ENCODE peak calls at places on chromosome 1, in nine cellular contexts. C is right atrium auricular region; T is CD8-positive, alpha-beta T cell; L is uterus; X is endodermal cell; S is body of pancreas; J is fibroblast of lung; P is A549; K is lower lobe of right lung. H is an unnamed sample.
A peak's percentile ranks its signal among the peaks of the same experiment; 100 is the strongest.

GRCh38 chr1:235923466-235924008 is 56.8 kb upstream of the LYST start:
- DNase-seq in S (no peak), K (no peak), J (no peak), T (peak; percentile 14), X (no peak), P (no peak), C (no peak), L (no peak), H (no peak)

GRCh38 chr1:6967431-6968079 is 182.3 kb downstream of the CAMTA1 start:
- DNase-seq in S (no peak), T (no peak), C (no peak), J (peak; percentile 36), K (no peak), X (no peak), P (no peak), L (no peak), H (no peak)

GRCh38 chr1:178607718-178608408 is 95.0 kb downstream of the TEX35 start:
- DNase-seq in S (no peak), T (no peak), L (no peak), X (no peak), P (no peak), K (no peak), J (peak; percentile 56), C (no peak), H (no peak)

GRCh38 chr1:170885551-170885950 is 49.8 kb upstream of the MROH9 start:
- DNase-seq in K (no peak), J (peak; percentile 20), X (no peak), C (no peak), L (no peak), T (no peak), S (no peak), P (no peak), H (no peak)

GRCh38 chr1:99963041-99963795 is 6.6 kb upstream of the SLC35A3 start:
- DNase-seq in T (no peak), C (no peak), L (no peak), K (no peak), X (no peak), S (no peak), P (no peak), J (peak; percentile 68), H (no peak)

GRCh38 chr1:82485591-82486369 is 685.0 kb downstream of the ADGRL2 start:
- DNase-seq in T (no peak), S (peak; percentile 33), J (peak; percentile 52), L (no peak), X (peak; percentile 78), K (no peak), C (no peak), P (no peak), H (no peak)

GRCh38 chr1:43059640-43060574 is 101.2 kb upstream of the SLC2A1 start:
- DNase-seq in K (no peak), T (no peak), J (peak; percentile 7), L (no peak), P (no peak), S (no peak), X (peak; percentile 17), C (no peak), H (no peak)

GRCh38 chr1:41668967-41669366 is 184.5 kb upstream of the EDN2 start:
- DNase-seq in S (no peak), C (no peak), J (no peak), K (no peak), L (no peak), P (no peak), X (no peak), T (no peak), H (no peak)

DNA sequence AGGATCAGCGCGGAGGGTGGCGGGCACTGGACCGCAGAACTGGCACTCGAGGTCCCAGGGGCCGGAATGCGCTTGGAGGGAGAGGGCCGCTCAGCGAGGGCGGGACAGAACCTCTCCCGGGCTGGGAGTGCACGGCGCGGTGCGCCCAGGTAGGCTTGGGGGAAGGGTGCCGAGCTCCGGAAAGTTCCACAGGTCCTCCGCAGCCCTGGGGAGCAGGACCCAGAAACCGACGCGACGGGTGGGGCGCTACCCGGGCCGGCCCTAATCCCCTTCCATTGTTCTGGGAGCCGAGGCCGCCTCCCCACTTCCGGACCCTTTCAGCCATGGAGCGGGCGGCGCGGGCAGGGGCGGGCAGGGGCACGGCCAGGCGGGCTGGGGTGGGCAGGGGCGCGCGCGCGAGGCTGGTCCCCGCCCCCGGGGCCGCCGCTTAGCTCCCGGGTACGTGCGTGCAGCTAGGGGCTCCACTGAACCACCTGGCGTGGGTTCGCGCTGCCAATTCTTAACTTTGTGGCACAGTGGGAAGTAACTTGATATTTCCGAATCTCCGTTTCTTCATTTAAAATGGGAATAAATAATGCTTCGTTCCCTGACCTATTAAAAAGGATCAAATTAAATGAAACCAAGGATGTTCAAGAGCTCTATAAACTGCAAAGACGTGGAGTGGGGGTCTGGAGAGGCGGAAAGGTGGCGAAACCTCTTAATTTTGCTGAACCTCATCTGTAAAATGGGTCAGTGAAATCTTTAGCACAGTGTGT is 20.7 kb downstream of the LGR6 start:
- DNase-seq in L (no peak), S (no peak), K (no peak), J (no peak), T (no peak), X (peak; percentile 83), C (no peak), P (no peak), H (no peak)
- H3K4me3 ChIP-seq in L (no peak overlapping the region), S (no peak overlapping the region), K (peak overlapping the region; percentile 34), J (no peak overlapping the region), T (no peak overlapping the region), X (peak overlapping the region; percentile 73), C (peak overlapping the region; percentile 40), P (peak overlapping the region; percentile 37), H (no peak overlapping the region)

GRCh38 chr1:158285756-158286241 is 3.9 kb upstream of the CD1C start:
- DNase-seq in T (no peak), S (peak; percentile 74), L (no peak), P (no peak), J (no peak), C (peak; percentile 66), K (peak; percentile 79), X (no peak), H (no peak)

GRCh38 chr1:158289722-158290570 is at the start of gene CD1C:
- DNase-seq in K (no peak), L (no peak), J (no peak), S (no peak), X (no peak), T (no peak), P (no peak), C (no peak), H (no peak)

GRCh38 chr1:158283965-158284364 is 5.8 kb upstream of the CD1C start:
- DNase-seq in X (no peak), K (no peak), T (no peak), L (no peak), S (no peak), P (no peak), J (no peak), C (no peak), H (no peak)

GRCh38 chr1:158286966-158287365 is 2.8 kb upstream of the CD1C start:
- DNase-seq in K (no peak), P (no peak), L (no peak), X (no peak), J (no peak), S (no peak), T (no peak), C (no peak), H (no peak)

DNA sequence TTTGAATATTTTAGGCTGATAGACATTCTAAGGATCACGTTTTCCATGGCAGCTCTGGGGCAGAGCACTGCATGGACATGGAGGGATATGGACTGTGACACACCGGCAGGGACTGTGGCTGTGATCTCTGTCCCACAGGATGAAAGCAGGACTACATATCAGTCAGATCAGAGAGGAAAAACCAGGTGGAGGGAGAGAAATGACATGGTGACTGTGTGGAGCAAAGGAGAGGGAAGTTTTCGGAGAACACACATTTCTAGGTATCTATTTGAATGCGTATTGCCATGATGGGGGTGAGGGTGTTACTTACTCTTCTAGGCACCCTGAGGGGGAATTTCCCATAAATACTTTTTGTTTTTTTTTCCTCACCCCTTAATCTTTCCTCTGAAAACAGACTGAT is 3.2 kb upstream of the CD1C start:
- DNase-seq in J (no peak), P (no peak), S (no peak), L (no peak), T (no peak), C (no peak), K (no peak), X (no peak), H (no peak)
- H3K4me1 ChIP-seq in J (no peaks in the 10 kb centered on the region), P (no peaks in the 10 kb centered on the region), S (no peaks in the 10 kb centered on the region), L (no peaks in the 10 kb centered on the region), T (no peaks in the 10 kb centered on the region), C (no peaks in the 10 kb centered on the region), K (no peaks in the 10 kb centered on the region), X (peaks cover 4% of the 10 kb centered on the region), H (no peaks in the 10 kb centered on the region)

DNA sequence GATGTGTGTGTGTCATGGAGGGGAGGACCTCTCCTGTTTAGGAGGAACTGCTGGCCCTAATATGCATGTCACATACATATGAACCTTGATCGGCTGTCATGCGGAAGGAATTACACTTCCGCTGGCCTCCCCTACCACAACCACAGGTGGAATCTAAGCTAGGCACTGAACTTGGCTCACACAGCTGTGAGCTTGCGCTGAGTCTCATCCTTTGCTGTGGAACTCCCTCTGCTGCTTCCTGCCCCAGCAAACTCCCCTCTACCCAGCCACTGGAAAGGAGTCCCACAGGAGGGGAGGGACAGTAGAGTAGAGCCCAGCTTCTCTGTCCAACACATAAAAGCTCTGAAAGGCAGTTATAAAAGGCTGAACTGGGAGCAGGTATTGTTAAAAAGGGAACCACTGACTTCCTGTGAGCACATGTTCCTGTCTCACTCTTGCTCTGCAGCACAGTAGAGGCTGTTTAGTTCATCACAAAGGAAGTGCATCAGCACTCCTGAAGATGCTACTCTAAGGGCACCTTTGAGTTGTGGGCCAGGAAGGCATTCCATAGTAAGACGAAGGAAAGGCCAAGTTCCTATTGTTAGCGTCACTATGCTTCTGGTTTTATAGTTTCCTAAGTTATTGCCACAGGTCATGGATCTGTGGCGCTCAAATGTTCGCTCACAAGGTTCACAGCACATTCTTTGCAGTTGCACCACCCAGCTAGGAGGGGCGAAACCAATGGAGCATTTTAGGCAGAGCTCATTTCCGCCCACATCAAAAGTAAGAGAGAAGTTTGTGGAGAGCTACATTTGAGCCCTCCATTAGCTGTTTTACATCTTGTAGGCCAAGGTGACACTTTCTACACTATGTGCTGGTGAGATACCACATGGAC is 17.7 kb upstream of the PTPRC start:
- DNase-seq in P (no peak), K (peak; percentile 42), S (peak; percentile 8), C (no peak), T (peak; percentile 45), L (no peak), J (peak; percentile 12), X (no peak), H (no peak)
- H3K4me3 ChIP-seq in P (no peak overlapping the region), K (no peak overlapping the region), S (no peak overlapping the region), C (no peak overlapping the region), T (peak overlapping the region; percentile 38), L (no peak overlapping the region), J (no peak overlapping the region), X (no peak overlapping the region), H (no peak overlapping the region)

GRCh38 chr1:203343956-203344355 is 7.0 kb downstream of the FMOD start:
- DNase-seq in J (no peak), P (no peak), C (no peak), S (no peak), X (no peak), L (no peak), T (no peak), K (no peak), H (no peak)

GRCh38 chr1:203336097-203336496 is 14.8 kb downstream of the FMOD start:
- DNase-seq in X (no peak), J (no peak), T (no peak), C (no peak), S (no peak), L (no peak), P (no peak), K (no peak), H (no peak)

GRCh38 chr1:203342192-203342940 is 8.6 kb downstream of the FMOD start:
- DNase-seq in C (peak; percentile 73), J (peak; percentile 27), S (peak; percentile 61), L (peak; percentile 59), T (peak; percentile 43), K (no peak), P (peak; percentile 83), X (peak; percentile 94), H (no peak)

GRCh38 chr1:203338335-203339036 is 12.4 kb downstream of the FMOD start:
- DNase-seq in K (no peak), J (peak; percentile 45), S (peak; percentile 79), X (peak; percentile 86), C (peak; percentile 75), P (peak; percentile 77), T (peak; percentile 43), L (peak; percentile 71), H (no peak)

GRCh38 chr1:203340112-203340804 is 10.7 kb downstream of the FMOD start:
- DNase-seq in C (peak; percentile 81), J (peak; percentile 71), T (peak; percentile 35), K (peak; percentile 65), P (peak; percentile 92), S (peak; percentile 87), L (peak; percentile 82), X (peak; percentile 88), H (no peak)
- H3K4me1 ChIP-seq in C (no peaks in the 10 kb centered on the region), J (no peaks in the 10 kb centered on the region), T (peaks cover 16% of the 10 kb centered on the region), K (peaks cover 33% of the 10 kb centered on the region), P (no peaks in the 10 kb centered on the region), S (peaks cover 17% of the 10 kb centered on the region), L (no peaks in the 10 kb centered on the region), X (peaks cover 15% of the 10 kb centered on the region), H (no peaks in the 10 kb centered on the region)